ENCODE peak calls at places on chromosomes 1 and 21, in eight cellular contexts. C is SK-MEL-5; Z is GM23248; X is Caki2; F is GF-D8; P is A172; U is activated naive CD4-positive, alpha-beta T cell; V is DMS153. R is an unnamed sample.

GRCh38 chr1:203901581-203901980 is 40.2 kb downstream of the SNRPE start:
- DNase-seq in U (no peak), F (no peak), X (no peak), Z (no peak), V (no peak), P (no peak), C (no peak), R (no peak)

GRCh38 chr21:43631411-43632107 is 27.7 kb downstream of the HSF2BP start:
- DNase-seq in Z (no peak), X (no peak), U (no peak), C (no peak), V (no peak), F (no peak), P (no peak), R (no peak)

GRCh38 chr21:37146320-37147225 is 73.5 kb downstream of the TTC3 start:
- DNase-seq in Z (no peak), X (no peak), U (no peak), F (no peak), V (no peak), C (no peak), P (no peak), R (no peak)

GRCh38 chr1:36693116-36693515 is 210.4 kb upstream of the CSF3R start:
- DNase-seq in C (no peak), P (no peak), F (no peak), U (no peak), V (no peak), Z (no peak), X (no peak), R (peak; percentile 24)

GRCh38 chr1:150813028-150813707 is 5.1 kb upstream of the CTSK start:
- DNase-seq in U (no peak), V (peak; percentile 62), F (no peak), Z (peak; percentile 85), C (peak; percentile 79), X (peak; percentile 48), P (peak; percentile 64), R (no peak)

GRCh38 chr1:234836045-234836681 is 226.2 kb upstream of the IRF2BP2 start:
- DNase-seq in V (no peak), X (no peak), U (no peak), C (no peak), F (no peak), P (no peak), Z (no peak), R (peak; percentile 59)

GRCh38 chr1:18542351-18542750 is 61.6 kb downstream of the KLHDC7A start:
- DNase-seq in U (no peak), V (no peak), X (no peak), F (no peak), P (no peak), C (no peak), Z (no peak), R (peak; percentile 6)

GRCh38 chr1:77322061-77322900 is 40.5 kb downstream of the AK5 start:
- DNase-seq in V (no peak), X (peak; percentile 93), C (peak; percentile 4), U (no peak), P (peak; percentile 77), F (no peak), Z (peak; percentile 90), R (no peak)

GRCh38 chr1:16954579-16954978 is 25.8 kb downstream of the MFAP2 start:
- DNase-seq in X (no peak), U (no peak), C (no peak), V (no peak), P (no peak), Z (no peak), F (no peak), R (peak; percentile 67)

GRCh38 chr1:109438798-109439297 is 12.6 kb upstream of the PSMA5 start:
- DNase-seq in F (no peak), U (no peak), C (peak; percentile 22), Z (peak; percentile 95), V (no peak), X (peak; percentile 31), P (peak; percentile 81), R (no peak)

GRCh38 chr1:162141273-162142023 is 72.0 kb downstream of the NOS1AP start:
- DNase-seq in C (no peak), P (peak; percentile 69), V (no peak), X (no peak), Z (peak; percentile 77), F (no peak), U (no peak), R (no peak)

GRCh38 chr1:63868220-63868897 is 94.5 kb downstream of the ROR1 start:
- DNase-seq in P (peak; percentile 73), F (no peak), U (no peak), C (peak; percentile 66), V (no peak), Z (peak; percentile 57), X (peak; percentile 41), R (no peak)

GRCh38 chr21:46116846-46117585 is 19.1 kb downstream of the COL6A2 start:
- DNase-seq in C (no peak), V (no peak), Z (peak; percentile 70), F (no peak), U (no peak), X (peak; percentile 28), P (peak; percentile 76), R (peak; percentile 72)

GRCh38 chr1:21610027-21610426 is 59.1 kb downstream of the RAP1GAP start:
- DNase-seq in C (no peak), V (no peak), U (no peak), F (no peak), X (no peak), P (no peak), Z (no peak), R (no peak)

GRCh38 chr1:61318319-61319125 is 236.2 kb downstream of the NFIA start:
- DNase-seq in V (no peak), F (no peak), C (no peak), Z (peak; percentile 84), U (no peak), P (peak; percentile 21), X (peak; percentile 46), R (no peak)

GRCh38 chr1:208525417-208525816 is 281.2 kb upstream of the PLXNA2 start:
- DNase-seq in Z (no peak), X (no peak), U (no peak), V (no peak), C (no peak), F (no peak), P (no peak), R (no peak)

GRCh38 chr1:77970192-77970591 is 8.7 kb downstream of the FUBP1 start:
- DNase-seq in P (no peak), U (no peak), C (no peak), V (no peak), F (no peak), X (no peak), Z (no peak), R (no peak)

GRCh38 chr1:59631561-59631960 is 183.2 kb upstream of the HOOK1 start:
- DNase-seq in Z (no peak), F (no peak), V (no peak), X (no peak), U (no peak), C (no peak), P (no peak), R (no peak)

GRCh38 chr1:153533689-153534201 is 2.0 kb downstream of the S100A6 start:
- DNase-seq in F (no peak), C (peak; percentile 21), Z (peak; percentile 93), U (no peak), V (peak; percentile 40), P (peak; percentile 99), X (peak; percentile 93), R (peak; percentile 80)

GRCh38 chr1:20654104-20654690 is 7.0 kb downstream of the DDOST start:
- DNase-seq in X (no peak), Z (no peak), U (no peak), V (no peak), F (no peak), P (no peak), C (no peak), R (no peak)

GRCh38 chr1:58441699-58442098 is 104.8 kb downstream of the OMA1 start:
- DNase-seq in V (peak; percentile 14), C (no peak), X (no peak), Z (no peak), U (no peak), P (no peak), F (no peak), R (no peak)

GRCh38 chr1:6116137-6116536 is 64.0 kb downstream of the CHD5 start:
- DNase-seq in U (no peak), X (peak; percentile 76), F (no peak), P (peak; percentile 56), C (no peak), Z (peak; percentile 40), V (no peak), R (no peak)

GRCh38 chr1:16386454-16387113 is 19.5 kb downstream of the SZRD1 start:
- DNase-seq in P (peak; percentile 90), U (no peak), X (peak; percentile 72), Z (peak; percentile 94), C (peak; percentile 54), F (no peak), V (no peak), R (no peak)

GRCh38 chr1:24020032-24020431 is 39.9 kb upstream of the SRSF10 start:
- DNase-seq in X (peak; percentile 19), U (no peak), C (no peak), F (no peak), P (no peak), V (no peak), Z (peak; percentile 68), R (no peak)

GRCh38 chr1:178541829-178542553 is 29.1 kb downstream of the TEX35 start:
- DNase-seq in P (no peak), Z (peak; percentile 48), X (no peak), U (no peak), C (peak; percentile 50), V (peak; percentile 24), F (no peak), R (peak; percentile 57)

GRCh38 chr1:62356257-62356835 is 37.1 kb upstream of the KANK4 start:
- DNase-seq in X (peak; percentile 70), V (no peak), P (peak; percentile 59), Z (peak; percentile 92), U (no peak), F (no peak), C (peak; percentile 26), R (peak; percentile 53)

GRCh38 chr1:20102875-20103274 is 16.5 kb downstream of the PLA2G2D start:
- DNase-seq in C (no peak), X (no peak), F (no peak), U (no peak), V (no peak), Z (peak; percentile 92), P (no peak), R (no peak)

GRCh38 chr1:108830119-108831008 is 26.5 kb downstream of the AKNAD1 start:
- DNase-seq in U (no peak), C (no peak), P (peak; percentile 92), Z (peak; percentile 99), X (peak; percentile 75), F (no peak), V (no peak), R (peak; percentile 56)